ENCODE peak calls at places on chromosomes 2 and 18, in seven cellular contexts. R is RWPE1, B is endodermal cell, L is IMR-90, M is cardiac muscle cell, W is pancreas, A is GM12865. Z is an unnamed sample.

GRCh38 chr2:46846454-46846990 is 69.1 kb downstream of the MCFD2 start:
- DNase-seq in A (no peak), R (no peak), M (peak), L (no peak), B (no peak), W (no peak), Z (peak)

GRCh38 chr2:105114551-105114950 is 76.7 kb downstream of the MRPS9 start:
- DNase-seq in M (peak), R (peak), B (peak), L (peak), W (no peak), A (peak), Z (peak)

GRCh38 chr18:46289931-46290330 is 185.7 kb downstream of the HAUS1 start:
- DNase-seq in R (no peak), B (no peak), M (no peak), W (no peak), A (no peak), L (no peak), Z (no peak)

GRCh38 chr18:77147418-77147852 is 14.9 kb upstream of the MBP start:
- DNase-seq in M (no peak), L (peak), B (no peak), A (no peak), R (no peak), W (no peak), Z (no peak)

GRCh38 chr2:216777637-216778273 is 82.1 kb downstream of the TNP1 start:
- DNase-seq in A (peak), W (no peak), R (peak), B (peak), L (peak), M (peak), Z (peak)

GRCh38 chr2:113158884-113159553 is 14.8 kb upstream of the PSD4 start:
- DNase-seq in W (peak), B (no peak), M (no peak), A (no peak), R (no peak), L (peak), Z (peak)

GRCh38 chr2:871926-872680 is 78.5 kb upstream of the SNTG2 start:
- DNase-seq in R (no peak), B (peak), W (no peak), M (no peak), A (no peak), L (no peak), Z (no peak)

GRCh38 chr2:127228102-127228501 is 8.0 kb upstream of the CYP27C1 start:
- DNase-seq in W (no peak), L (no peak), A (no peak), M (peak), R (no peak), B (no peak), Z (no peak)

GRCh38 chr2:218879881-218880748 is 537 bp upstream of the WNT10A start:
- DNase-seq in M (no peak), W (no peak), R (peak), L (no peak), A (peak), B (peak), Z (no peak)

GRCh38 chr2:226649871-226650660 is 149.6 kb downstream of the IRS1 start:
- DNase-seq in B (peak), R (peak), A (peak), L (peak), M (peak), W (peak), Z (peak)

GRCh38 chr2:195168369-195168768 is 488.7 kb upstream of the SLC39A10 start:
- DNase-seq in A (no peak), M (no peak), B (no peak), R (no peak), L (no peak), W (no peak), Z (no peak)

GRCh38 chr2:124049136-124049535 is 24.0 kb downstream of the CNTNAP5 start:
- DNase-seq in M (no peak), B (no peak), W (no peak), R (no peak), L (no peak), A (no peak), Z (no peak)

GRCh38 chr2:60550151-60550983 is 3.1 kb downstream of the BCL11A start:
- DNase-seq in W (peak), B (peak), A (peak), R (peak), L (peak), M (peak), Z (peak)

GRCh38 chr2:176140520-176141317 is 10.6 kb upstream of the HOXD4 start:
- DNase-seq in W (peak), B (peak), R (peak), A (peak), L (peak), M (peak), Z (peak)

GRCh38 chr18:63319383-63320040 is at the start of gene BCL2:
- DNase-seq in R (peak), B (peak), M (peak), A (no peak), W (peak), L (peak), Z (peak)

GRCh38 chr2:46073540-46074018 is 223.6 kb upstream of the EPAS1 start:
- DNase-seq in W (no peak), M (peak), L (peak), A (no peak), R (peak), B (no peak), Z (peak)

GRCh38 chr2:12282780-12283695 is 433.7 kb upstream of the TRIB2 start:
- DNase-seq in R (no peak), A (peak), W (no peak), M (no peak), L (no peak), B (no peak), Z (no peak)

GRCh38 chr18:35624140-35624539 is 42.6 kb downstream of the GALNT1 start:
- DNase-seq in A (peak), W (no peak), L (no peak), R (no peak), M (no peak), B (no peak), Z (no peak)

GRCh38 chr2:168685619-168686453 is 116.6 kb upstream of the NOSTRIN start:
- DNase-seq in W (no peak), L (no peak), M (peak), A (no peak), B (peak), R (no peak), Z (no peak)

GRCh38 chr2:64779117-64779690 is 125.5 kb upstream of the SERTAD2 start:
- DNase-seq in R (no peak), A (no peak), B (no peak), W (no peak), M (peak), L (peak), Z (peak)

GRCh38 chr2:226478121-226478809 is 321.4 kb downstream of the IRS1 start:
- DNase-seq in W (peak), M (peak), A (no peak), L (peak), B (peak), R (peak), Z (peak)

GRCh38 chr2:44324971-44325426 is 36.3 kb downstream of the PREPL start:
- DNase-seq in B (peak), W (no peak), M (peak), R (no peak), L (peak), A (no peak), Z (peak)

GRCh38 chr2:9674931-9675330 is 44.1 kb upstream of the YWHAQ start:
- DNase-seq in B (no peak), M (no peak), W (no peak), L (no peak), A (no peak), R (no peak), Z (no peak)

GRCh38 chr2:205734436-205734835 is 52.1 kb downstream of the NRP2 start:
- DNase-seq in A (no peak), B (peak), R (peak), L (peak), W (no peak), M (peak), Z (peak)

GRCh38 chr2:232550351-232551261 is at the start of the genes EIF4E2 and TIGD1:
- DNase-seq in M (peak), L (peak), R (peak), B (peak), W (peak), A (peak), Z (peak)
- TF ChIP-seq CTCF in M (peak), L (peak), R (no peak), B (peak), W (peak), A (peak), Z (no peak)

GRCh38 chr2:96267159-96267971 is 1.3 kb downstream of the CIAO1 start:
- DNase-seq in B (peak), L (peak), M (peak), A (peak), R (peak), W (peak), Z (peak)
- TF ChIP-seq CTCF in B (peak), L (peak), M (peak), A (peak), R (no peak), W (no peak), Z (peak)

GRCh38 chr2:170932948-170933347 is 3.9 kb downstream of the GORASP2 start:
- DNase-seq in B (no peak), L (no peak), A (no peak), M (no peak), R (no peak), W (no peak), Z (no peak)
- TF ChIP-seq CTCF in B (no peak), L (no peak), A (no peak), M (no peak), R (no peak), W (no peak), Z (no peak)

DNA sequence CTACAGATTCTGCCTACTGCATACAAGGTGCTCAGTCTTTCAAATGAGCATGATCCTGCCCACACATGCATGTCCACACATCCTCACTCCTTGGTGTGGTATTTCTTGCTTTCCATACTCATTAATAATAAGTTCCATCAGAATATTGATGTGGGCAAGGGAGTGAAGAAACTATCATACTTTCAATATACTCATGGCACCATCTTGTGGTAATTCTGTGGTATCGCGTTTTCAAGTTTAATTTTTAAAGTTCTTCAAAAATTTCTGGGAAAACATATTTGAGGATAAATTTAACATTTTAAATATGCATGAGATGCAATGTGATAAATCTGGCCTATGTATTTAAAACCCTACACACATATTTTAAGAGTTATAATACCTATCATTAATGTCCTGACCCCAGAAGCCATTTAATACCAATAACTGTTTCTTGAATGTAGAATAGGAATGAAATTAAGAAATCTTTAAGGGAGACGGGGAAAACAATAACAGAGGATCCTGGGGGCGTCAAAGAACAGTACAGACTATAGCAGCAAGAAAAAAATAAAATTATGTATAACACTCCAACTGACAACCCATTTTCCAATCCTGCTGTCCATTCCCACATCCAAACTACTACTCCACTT is 110.1 kb downstream of the ZNF385B start:
- DNase-seq in B (no peak), R (peak), M (peak), A (peak), W (no peak), L (peak), Z (peak)
- TF ChIP-seq CTCF in B (peak), R (peak), M (peak), A (peak), W (peak), L (peak), Z (peak)

Z was measured in MCF 10A.